ENCODE peak calls at places on chromosomes 11 and 22, in four cellular contexts. N is K562, Q is H1, S is HepG2. O is an unnamed sample.

GRCh38 chr11:72655896-72656464 is 18.2 kb downstream of the PDE2A start:
- DNase-seq in Q (no peak), S (no peak), N (no peak), O (no peak)

GRCh38 chr11:10400856-10401255 is 54.2 kb upstream of the AMPD3 start:
- DNase-seq in S (no peak), Q (no peak), N (no peak), O (no peak)

GRCh38 chr11:62122076-62122475 is 1.7 kb upstream of the INCENP start:
- DNase-seq in S (peak; percentile 25), N (peak; percentile 4), Q (no peak), O (peak; percentile 35)

GRCh38 chr11:70568504-70569172 is 170.3 kb downstream of the CTTN start:
- DNase-seq in S (no peak), N (peak; percentile 44), Q (peak; percentile 33), O (peak; percentile 67)

GRCh38 chr11:36210529-36210928 is 78.7 kb downstream of the COMMD9 start:
- DNase-seq in S (no peak), N (no peak), Q (no peak), O (no peak)

GRCh38 chr11:11864332-11864731 is 22.6 kb downstream of the USP47 start:
- DNase-seq in Q (no peak), N (no peak), S (no peak), O (no peak)

GRCh38 chr11:27485930-27486773 is 13.6 kb upstream of the LGR4 start:
- DNase-seq in N (peak; percentile 45), S (peak; percentile 54), Q (no peak), O (no peak)

GRCh38 chr22:19448076-19448607 is 631 bp upstream of the C22orf39 start:
- DNase-seq in S (peak; percentile 55), Q (no peak), N (peak; percentile 84), O (no peak)

GRCh38 chr11:17544181-17544622 is at the start of gene USH1C:
- DNase-seq in N (peak; percentile 97), Q (no peak), S (no peak), O (peak; percentile 79)

GRCh38 chr11:1304376-1304775 is 5.1 kb downstream of the TOLLIP start:
- DNase-seq in Q (no peak), N (no peak), S (peak; percentile 81), O (no peak)

GRCh38 chr11:70552167-70552435 is 153.8 kb downstream of the CTTN start:
- DNase-seq in S (no peak), N (no peak), Q (no peak), O (no peak)

GRCh38 chr11:205221-206001 is 1.8 kb downstream of the BET1L start:
- DNase-seq in N (no peak), Q (no peak), S (no peak), O (no peak)

GRCh38 chr11:134821422-134821821 is 409.4 kb upstream of the B3GAT1 start:
- DNase-seq in Q (no peak), S (no peak), N (no peak), O (no peak)

GRCh38 chr22:46596032-46596441 is 24.1 kb upstream of the GRAMD4 start:
- DNase-seq in N (no peak), S (no peak), Q (no peak), O (no peak)

GRCh38 chr11:129732926-129733325 is 82.7 kb upstream of the TMEM45B start:
- DNase-seq in Q (no peak), S (no peak), N (no peak), O (no peak)

GRCh38 chr11:126583101-126583500 is 227.6 kb downstream of the ST3GAL4 start:
- DNase-seq in S (no peak), N (no peak), Q (no peak), O (no peak)

GRCh38 chr22:19173047-19174035 is 5.2 kb downstream of the SLC25A1 start:
- DNase-seq in Q (no peak), S (peak; percentile 24), N (no peak), O (no peak)

GRCh38 chr22:38431266-38432010 is 23.6 kb downstream of the KCNJ4 start:
- DNase-seq in Q (no peak), S (peak; percentile 16), N (no peak), O (no peak)

GRCh38 chr11:122920579-122920978 is 38.0 kb downstream of the JHY start:
- DNase-seq in S (no peak), Q (no peak), N (no peak), O (no peak)

GRCh38 chr22:31578171-31578570 is 81.8 kb downstream of the SFI1 start:
- DNase-seq in N (no peak), S (no peak), Q (no peak), O (no peak)

GRCh38 chr11:129145276-129145675 is 46.8 kb downstream of the ARHGAP32 start:
- DNase-seq in Q (no peak), S (no peak), N (no peak), O (no peak)

GRCh38 chr11:8318536-8318935 is 54.9 kb upstream of the LMO1 start:
- DNase-seq in N (peak; percentile 50), S (no peak), Q (no peak), O (peak; percentile 81)

GRCh38 chr22:36738416-36739020 is 35.0 kb upstream of the CACNG2 start:
- DNase-seq in N (no peak), S (no peak), Q (no peak), O (no peak)

GRCh38 chr11:102802341-102802740 is 4.4 kb upstream of the MMP1 start:
- DNase-seq in Q (no peak), N (no peak), S (no peak), O (no peak)

GRCh38 chr11:46694095-46694494 is 6.3 kb downstream of the ARHGAP1 start:
- DNase-seq in Q (no peak), N (no peak), S (no peak), O (no peak)

GRCh38 chr11:102620858-102621561 is 4.1 kb downstream of the MMP20 start:
- DNase-seq in S (no peak), N (no peak), Q (no peak), O (no peak)

GRCh38 chr11:28654191-28654590 is 546.0 kb downstream of the METTL15 start:
- DNase-seq in Q (no peak), N (no peak), S (no peak), O (no peak)

GRCh38 chr11:28649922-28650321 is 541.7 kb downstream of the METTL15 start:
- DNase-seq in Q (no peak), N (no peak), S (no peak), O (no peak)
- TF ChIP-seq JUN in Q (no peak), N (no peak), S (no peak), O (no peak)

GRCh38 chr11:75103380-75104026 is 6.8 kb upstream of the OR2AT4 start:
- DNase-seq in S (no peak), Q (no peak), N (peak; percentile 32), O (no peak)
- TF ChIP-seq CREB1 in S (no peak), Q (no peak), N (no peak), O (no peak)

GRCh38 chr22:28585324-28585723 is 94.3 kb downstream of the TTC28 start:
- DNase-seq in S (no peak), Q (no peak), N (no peak), O (peak; percentile 45)

GRCh38 chr22:28581020-28581419 is 98.6 kb downstream of the TTC28 start:
- DNase-seq in S (no peak), Q (no peak), N (no peak), O (no peak)

GRCh38 chr22:28582806-28583205 is 96.8 kb downstream of the TTC28 start:
- DNase-seq in Q (no peak), S (no peak), N (no peak), O (no peak)
- TF ChIP-seq JUN in Q (no peak), S (no peak), N (no peak), O (no peak)

DNA sequence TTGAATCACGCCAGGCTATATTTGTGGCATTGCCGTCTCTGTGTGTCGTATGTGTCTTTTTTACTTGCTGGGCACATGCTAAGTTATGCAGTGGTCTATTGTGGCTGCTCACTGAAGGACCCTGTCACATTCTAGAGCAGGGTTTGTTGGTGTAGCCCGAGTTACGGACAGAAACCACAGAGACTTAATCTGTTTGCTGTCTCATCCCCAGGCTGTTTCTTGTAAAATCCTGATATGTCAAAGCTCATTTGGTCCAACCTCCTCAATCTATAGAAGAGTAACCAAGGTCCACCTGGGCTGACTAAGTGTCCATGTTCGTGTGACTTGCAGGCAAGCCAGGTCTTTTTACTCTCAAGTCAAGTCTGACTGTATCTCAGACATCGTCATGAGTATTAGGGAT is 5.0 kb downstream of the DPF2 start:
- DNase-seq in Q (no peak), S (no peak), N (no peak), O (no peak)
- TF ChIP-seq CREB1 in Q (no peak), S (no peak), N (no peak), O (no peak)

GRCh38 chr11:65593518-65594414 is 1.8 kb downstream of the KCNK7 start:
- DNase-seq in Q (no peak), N (peak; percentile 46), S (no peak), O (peak; percentile 80)
- TF ChIP-seq JUN in Q (no peak), N (no peak), S (no peak), O (no peak)

DNA sequence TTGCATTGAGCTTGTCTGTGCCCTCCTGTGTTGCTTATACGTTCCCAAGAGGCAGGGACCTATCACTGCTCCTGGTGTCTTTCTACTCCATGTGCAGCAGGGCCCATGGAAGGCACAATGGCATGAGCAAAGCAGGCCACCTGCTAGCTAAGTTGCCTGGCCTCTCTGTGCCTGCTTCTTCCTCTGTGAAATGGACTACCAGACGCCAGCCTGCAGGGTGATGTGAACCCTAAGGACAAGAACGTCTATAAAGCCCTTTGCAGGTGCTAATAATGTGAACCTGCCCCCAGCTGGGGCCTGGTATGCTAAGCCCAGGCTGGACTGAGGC is 4.1 kb downstream of the GUCD1 start:
- DNase-seq in S (no peak), N (no peak), Q (no peak), O (no peak)
- TF ChIP-seq CREB1 in S (no peak), N (no peak), Q (no peak), O (no peak)

DNA sequence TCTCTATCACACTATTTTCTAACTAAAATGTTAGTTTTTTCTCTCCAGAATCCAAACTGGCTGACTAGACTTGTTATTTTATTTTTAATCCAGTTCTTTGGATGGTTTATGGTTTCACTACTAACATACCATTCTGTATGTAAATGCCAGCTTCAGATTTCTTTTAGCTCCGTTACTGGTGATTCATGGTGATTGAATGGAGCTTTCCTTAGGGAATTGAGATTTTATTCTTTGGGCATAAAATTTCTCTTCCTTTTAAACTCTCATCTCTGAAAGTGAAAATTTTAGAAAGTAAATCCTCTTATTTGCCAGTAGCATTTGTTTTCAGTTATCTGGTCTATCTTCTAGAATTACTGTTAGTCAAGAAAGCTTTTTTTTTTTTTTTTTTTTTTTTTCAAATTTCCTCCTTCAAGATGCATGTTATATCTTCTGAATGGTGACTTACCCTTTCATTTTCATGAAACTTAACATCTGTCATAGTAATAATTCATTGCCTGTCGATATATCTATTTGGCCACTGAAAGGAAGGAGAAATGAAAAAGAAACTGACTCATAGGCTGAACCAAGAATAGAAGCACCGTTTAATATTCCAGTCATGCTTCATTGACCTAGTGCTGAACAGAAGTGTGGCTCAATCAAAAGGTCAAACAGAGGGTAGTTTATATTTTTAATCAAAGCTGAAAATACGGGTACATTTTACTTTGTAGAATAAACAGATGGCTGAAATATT is 6.4 kb downstream of the ENDOD1 start:
- DNase-seq in N (no peak), Q (no peak), S (no peak), O (no peak)
- TF ChIP-seq JUN in N (no peak), Q (no peak), S (no peak), O (no peak)